ENCODE peak calls at places on chromosome 19, in eight cellular contexts. N is HCT116, M is GM12878, D is gastrocnemius medialis, A is K562, F is body of pancreas, H is heart left ventricle, E is upper lobe of left lung. C is an unnamed sample.

GRCh38 chr19:39160889-39161672 is 35.5 kb downstream of the PAK4 start:
- ATAC-seq in M (no peak), N (no peak), F (no peak), E (no peak), D (no peak), H (no peak), A (no peak), C (peak; percentile 16)

GRCh38 chr19:47074621-47075020 is 26.2 kb upstream of the TMEM160 start:
- ATAC-seq in M (no peak), A (no peak), E (no peak), N (no peak), F (no peak), D (no peak), H (no peak), C (no peak)

GRCh38 chr19:4197625-4198466 is 15.4 kb downstream of the ANKRD24 start:
- ATAC-seq in E (no peak), N (no peak), D (no peak), F (peak; percentile 52), M (peak; percentile 27), A (peak; percentile 71), H (no peak), C (no peak)

GRCh38 chr19:29965529-29965928 is 23.5 kb downstream of the URI1 start:
- ATAC-seq in F (no peak), N (no peak), M (no peak), H (no peak), D (no peak), E (no peak), A (no peak), C (no peak)

GRCh38 chr19:45091031-45091918 is 1.7 kb upstream of the PPP1R37 start:
- ATAC-seq in N (peak; percentile 81), D (peak; percentile 91), M (peak; percentile 85), H (peak; percentile 93), E (peak; percentile 98), A (peak; percentile 71), F (peak; percentile 89), C (peak; percentile 93)

GRCh38 chr19:4911786-4912672 is 2.7 kb downstream of the UHRF1 start:
- ATAC-seq in D (peak; percentile 43), A (peak; percentile 22), E (peak; percentile 72), F (no peak), H (peak; percentile 66), N (peak; percentile 54), M (peak; percentile 58), C (peak; percentile 40)

GRCh38 chr19:30877591-30878230 is 471.5 kb downstream of the TSHZ3 start:
- ATAC-seq in F (no peak), A (no peak), D (no peak), N (no peak), H (peak; percentile 53), E (peak; percentile 30), M (no peak), C (peak; percentile 66)

GRCh38 chr19:45598267-45599011 is 3.6 kb downstream of the GPR4 start:
- ATAC-seq in A (no peak), F (peak; percentile 49), N (no peak), D (no peak), E (no peak), M (no peak), H (peak; percentile 33), C (no peak)

GRCh38 chr19:44968670-44969069 is 13.5 kb downstream of the CLPTM1 start:
- ATAC-seq in E (no peak), H (no peak), M (no peak), N (no peak), A (no peak), F (no peak), D (no peak), C (no peak)

GRCh38 chr19:4023600-4024398 is 16.3 kb downstream of the PIAS4 start:
- ATAC-seq in N (no peak), M (no peak), E (peak; percentile 28), A (no peak), F (peak; percentile 34), D (peak; percentile 28), H (peak; percentile 65), C (peak; percentile 22)

GRCh38 chr19:15115762-15116615 is 8.8 kb downstream of the SYDE1 start:
- ATAC-seq in H (no peak), N (no peak), D (no peak), E (no peak), M (no peak), F (no peak), A (no peak), C (no peak)

GRCh38 chr19:58560007-58560887 is 1.8 kb upstream of the UBE2M start:
- ATAC-seq in F (no peak), H (no peak), E (no peak), M (no peak), N (no peak), D (no peak), A (no peak), C (no peak)

DNA sequence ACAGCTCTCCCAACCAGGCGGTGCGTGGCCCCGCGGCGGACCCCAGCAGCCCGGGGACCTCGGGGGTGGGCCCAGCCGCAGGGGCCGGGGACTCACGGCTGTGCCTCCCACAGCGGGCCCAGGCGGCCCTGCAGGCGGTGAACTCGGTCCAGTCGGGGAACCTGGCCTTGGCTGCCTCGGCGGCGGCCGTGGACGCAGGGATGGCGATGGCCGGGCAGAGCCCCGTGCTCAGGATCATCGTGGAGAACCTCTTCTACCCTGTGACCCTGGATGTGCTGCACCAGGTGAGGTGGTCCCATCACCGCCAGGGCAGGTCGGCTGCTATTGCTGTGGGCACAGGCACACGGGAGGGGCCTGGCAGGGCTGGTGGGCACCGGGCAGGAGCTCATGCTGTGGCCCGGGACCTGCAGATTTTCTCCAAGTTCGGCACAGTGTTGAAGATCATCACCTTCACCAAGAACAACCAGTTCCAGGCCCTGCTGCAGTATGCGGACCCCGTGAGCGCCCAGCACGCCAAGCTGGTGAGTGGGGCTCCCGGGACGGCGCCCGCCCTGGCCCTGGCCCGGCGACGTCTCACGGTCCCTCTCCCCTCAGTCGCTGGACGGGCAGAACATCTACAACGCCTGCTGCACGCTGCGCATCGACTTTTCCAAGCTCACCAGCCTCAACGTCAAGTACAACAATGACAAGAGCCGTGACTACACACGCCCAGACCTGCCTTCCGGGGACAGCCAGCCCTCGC is 7.3 kb downstream of the PTBP1 start:
- ATAC-seq in E (no peak), M (no peak), F (no peak), H (no peak), N (no peak), D (no peak), A (no peak), C (no peak)
- TF ChIP-seq POLR2A in E (no peak), M (no peak), F (no peak), H (no peak), N (no peak), D (no peak), A (peak; percentile 25), C (no peak)

GRCh38 chr19:54470991-54471782 is 1.9 kb downstream of the CDC42EP5 start:
- ATAC-seq in A (no peak), E (peak; percentile 56), M (peak; percentile 86), N (no peak), F (peak; percentile 64), D (no peak), H (peak; percentile 54), C (peak; percentile 42)

GRCh38 chr19:54475706-54476105 is 2.6 kb upstream of the CDC42EP5 start:
- ATAC-seq in H (no peak), F (no peak), E (no peak), A (no peak), N (no peak), D (no peak), M (no peak), C (no peak)

GRCh38 chr19:54470276-54470887 is 2.7 kb downstream of the CDC42EP5 start:
- ATAC-seq in F (no peak), D (no peak), H (no peak), N (no peak), A (no peak), E (no peak), M (no peak), C (no peak)

GRCh38 chr19:54473983-54474382 is 887 bp upstream of the CDC42EP5 start:
- ATAC-seq in F (no peak), A (no peak), M (no peak), N (no peak), E (no peak), H (no peak), D (no peak), C (no peak)

GRCh38 chr19:54473071-54473941 is at the start of gene CDC42EP5:
- ATAC-seq in N (peak; percentile 79), F (peak; percentile 58), M (peak; percentile 51), H (peak; percentile 92), D (peak; percentile 50), A (peak; percentile 77), E (peak; percentile 90), C (peak; percentile 91)
- TF ChIP-seq POLR2A in N (no peak), F (no peak), M (no peak), H (peak; percentile 47), D (peak; percentile 46), A (no peak), E (no peak), C (no peak)

GRCh38 chr19:2837430-2837829 is 3.8 kb upstream of the ZNF555 start:
- ATAC-seq in F (no peak), N (no peak), H (no peak), M (no peak), A (no peak), E (no peak), D (no peak), C (no peak)

GRCh38 chr19:2845107-2845506 is 3.8 kb downstream of the ZNF555 start:
- ATAC-seq in M (no peak), F (no peak), D (no peak), N (no peak), E (no peak), A (no peak), H (no peak), C (no peak)

GRCh38 chr19:2846180-2846935 is 5.1 kb downstream of the ZNF555 start:
- ATAC-seq in F (no peak), H (no peak), A (no peak), M (no peak), E (no peak), D (peak; percentile 70), N (no peak), C (no peak)

GRCh38 chr19:2840794-2841790 is at the start of gene ZNF555:
- ATAC-seq in D (peak; percentile 99), E (peak; percentile 99), A (peak; percentile 100), F (peak; percentile 97), H (peak; percentile 98), N (peak; percentile 99), M (peak; percentile 99), C (peak; percentile 99)

GRCh38 chr19:2841858-2842574 is 741 bp downstream of the ZNF555 start:
- ATAC-seq in D (no peak), E (no peak), M (no peak), A (peak; percentile 37), H (no peak), F (no peak), N (peak; percentile 20), C (no peak)
- TF ChIP-seq POLR2A in D (no peak), E (no peak), M (no peak), A (no peak), H (no peak), F (no peak), N (no peak), C (no peak)

DNA sequence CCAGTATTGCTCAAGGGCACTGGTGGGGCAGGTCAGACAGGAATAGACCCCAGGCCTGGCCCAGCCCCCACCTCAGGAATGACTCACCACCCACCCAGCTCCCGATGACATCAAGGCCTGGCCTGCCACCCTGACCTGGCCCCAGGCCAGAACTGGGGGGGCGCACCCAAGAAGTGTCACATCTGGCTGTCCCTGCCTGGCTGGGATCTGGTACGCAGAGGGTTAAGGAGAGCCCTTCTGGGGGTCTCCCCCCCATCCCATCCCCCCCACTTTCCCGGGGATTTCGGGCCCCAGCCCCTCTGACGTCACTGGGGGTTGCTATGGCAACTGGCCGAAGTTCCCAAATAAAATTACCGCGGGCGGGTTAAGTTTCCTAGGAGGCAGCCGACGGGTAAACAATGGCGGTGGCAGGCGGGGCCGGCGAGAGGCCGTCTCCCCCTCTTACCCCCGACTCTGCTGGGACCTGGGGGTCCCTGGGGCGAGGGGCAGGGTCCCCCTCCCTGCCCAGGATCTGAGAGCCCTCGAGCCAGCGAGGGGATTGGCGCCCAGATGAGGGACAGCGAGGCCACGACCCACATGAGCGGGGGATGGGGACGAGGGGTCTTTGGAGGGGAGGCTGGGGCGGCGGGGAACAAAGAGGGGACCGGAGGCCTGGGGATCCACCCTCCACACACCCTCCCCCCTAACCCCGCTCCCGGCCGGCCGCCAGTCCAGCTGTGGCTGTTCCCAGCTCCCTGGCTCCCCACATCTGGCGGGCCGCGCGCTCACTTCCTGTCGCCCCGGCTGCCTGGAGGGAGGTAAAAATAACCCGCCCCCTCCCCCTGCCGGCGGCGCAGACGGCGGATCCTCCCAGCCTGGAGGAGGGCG is 29.7 kb upstream of the NANOS3 start:
- ATAC-seq in M (peak; percentile 56), F (peak; percentile 63), H (peak; percentile 68), E (peak; percentile 78), N (peak; percentile 41), D (peak; percentile 48), A (peak; percentile 82), C (peak; percentile 70)
- TF ChIP-seq POLR2A in M (peak; percentile 72), F (peak; percentile 86), H (peak; percentile 80), E (peak; percentile 86), N (peak; percentile 31), D (peak; percentile 91), A (peak; percentile 86), C (peak; percentile 93)